ENCODE peak calls at places on chromosome 2, in eight cellular contexts. P, A, Z, X, L, K, C and D are unnamed samples.

GRCh38 chr2:195575021-195575420 is 82.0 kb upstream of the SLC39A10 start:
- DNase-seq in X (no peak), Z (no peak), P (no peak), C (no peak), A (no peak), K (no peak), L (no peak), D (no peak)

GRCh38 chr2:137943948-137944347 is 20.3 kb upstream of the HNMT start:
- DNase-seq in L (no peak), A (no peak), P (no peak), C (no peak), X (no peak), K (no peak), Z (no peak), D (no peak)

GRCh38 chr2:127421116-127421800 is 3.0 kb downstream of the PROC start:
- DNase-seq in K (no peak), A (no peak), P (no peak), C (no peak), Z (no peak), X (no peak), L (no peak), D (no peak)

GRCh38 chr2:187586091-187586632 is 31.9 kb upstream of the TFPI start:
- DNase-seq in X (no peak), C (no peak), P (peak), Z (no peak), L (no peak), A (no peak), K (no peak), D (peak)

GRCh38 chr2:169221745-169222369 is 140.5 kb downstream of the LRP2 start:
- DNase-seq in A (no peak), Z (no peak), X (no peak), P (no peak), C (no peak), L (no peak), K (no peak), D (no peak)

GRCh38 chr2:106827178-106827577 is 58.8 kb downstream of the ST6GAL2 start:
- DNase-seq in X (no peak), P (no peak), K (no peak), L (no peak), C (no peak), A (no peak), Z (no peak), D (no peak)

GRCh38 chr2:106843910-106844250 is 42.1 kb downstream of the ST6GAL2 start:
- DNase-seq in L (no peak), K (no peak), C (no peak), A (no peak), X (no peak), Z (no peak), P (no peak), D (no peak)

GRCh38 chr2:7154666-7155065 is 237.5 kb downstream of the RNF144A start:
- DNase-seq in Z (no peak), L (no peak), A (no peak), K (no peak), X (no peak), P (no peak), C (no peak), D (no peak)

GRCh38 chr2:10162586-10163497 is 40.3 kb downstream of the RRM2 start:
- DNase-seq in P (no peak), A (no peak), K (peak), Z (no peak), X (peak), L (no peak), C (peak), D (no peak)

GRCh38 chr2:240645346-240646060 is 20.2 kb downstream of the GPR35 start:
- DNase-seq in L (no peak), A (no peak), X (no peak), K (no peak), C (no peak), Z (no peak), P (no peak), D (no peak)

GRCh38 chr2:215899111-215900074 is 114.0 kb downstream of the MREG start:
- DNase-seq in K (no peak), A (no peak), P (no peak), L (peak), Z (peak), X (no peak), C (no peak), D (no peak)

GRCh38 chr2:240512666-240513535 is 44.9 kb downstream of the ANKMY1 start:
- DNase-seq in C (no peak), Z (no peak), L (no peak), K (no peak), X (no peak), A (no peak), P (no peak), D (no peak)

GRCh38 chr2:25341031-25341727 is 546 bp downstream of the DNMT3A start:
- DNase-seq in X (peak), P (peak), K (peak), L (no peak), A (no peak), Z (no peak), C (no peak), D (peak)

GRCh38 chr2:239343946-239344856 is 56.6 kb downstream of the HDAC4 start:
- DNase-seq in K (no peak), L (no peak), A (no peak), C (no peak), P (no peak), X (no peak), Z (no peak), D (no peak)

GRCh38 chr2:219125225-219125885 is 35.3 kb downstream of the NHEJ1 start:
- DNase-seq in A (peak), P (no peak), Z (peak), K (peak), L (peak), X (no peak), C (peak), D (peak)

GRCh38 chr2:189437931-189438330 is 3.3 kb upstream of the WDR75 start:
- DNase-seq in A (no peak), Z (no peak), C (no peak), X (no peak), K (no peak), P (no peak), L (no peak), D (no peak)

GRCh38 chr2:69604026-69604678 is 39.4 kb downstream of the AAK1 start:
- DNase-seq in C (peak), Z (no peak), X (no peak), P (no peak), L (no peak), A (peak), K (peak), D (no peak)

GRCh38 chr2:15595936-15596335 is 4.3 kb downstream of the DDX1 start:
- DNase-seq in A (no peak), X (no peak), L (no peak), C (no peak), K (no peak), Z (no peak), P (no peak), D (no peak)

GRCh38 chr2:675982-676646 is 1.1 kb downstream of the TMEM18 start:
- DNase-seq in A (peak), X (peak), Z (peak), K (peak), C (peak), P (no peak), L (peak), D (peak)

GRCh38 chr2:173659522-173659921 is 304.9 kb downstream of the CDCA7 start:
- DNase-seq in K (no peak), X (no peak), P (no peak), Z (no peak), C (no peak), A (no peak), L (no peak), D (no peak)

GRCh38 chr2:36408198-36408703 is 52.7 kb downstream of the CRIM1 start:
- DNase-seq in P (no peak), Z (no peak), K (no peak), C (no peak), A (no peak), L (peak), X (no peak), D (no peak)

GRCh38 chr2:100785621-100786296 is 34.2 kb upstream of the NPAS2 start:
- DNase-seq in X (no peak), K (no peak), Z (no peak), C (no peak), L (no peak), P (no peak), A (no peak), D (no peak)

GRCh38 chr2:147740211-147740927 is 104.5 kb upstream of the ACVR2A start:
- DNase-seq in X (no peak), L (no peak), A (no peak), Z (no peak), K (no peak), P (no peak), C (no peak), D (no peak)

GRCh38 chr2:28358668-28359201 is 33.9 kb upstream of the FOSL2 start:
- DNase-seq in X (no peak), Z (no peak), C (no peak), K (no peak), A (no peak), L (no peak), P (no peak), D (no peak)

GRCh38 chr2:211599146-211599545 is 939.5 kb downstream of the ERBB4 start:
- DNase-seq in K (no peak), C (no peak), L (no peak), Z (no peak), A (no peak), P (no peak), X (no peak), D (no peak)

GRCh38 chr2:230925443-230925878 is 419 bp upstream of the GPR55 start:
- DNase-seq in X (no peak), Z (no peak), C (no peak), P (no peak), L (no peak), A (no peak), K (no peak), D (peak)

GRCh38 chr2:128768066-128768465 is 449.4 kb upstream of the HS6ST1 start:
- DNase-seq in X (no peak), L (no peak), Z (no peak), P (no peak), A (no peak), C (no peak), K (no peak), D (no peak)

GRCh38 chr2:8132889-8133288 is 549.0 kb upstream of the ID2 start:
- DNase-seq in A (no peak), C (no peak), P (no peak), X (no peak), L (no peak), K (no peak), Z (no peak), D (no peak)

GRCh38 chr2:17815466-17816184 is 635 bp upstream of the MSGN1 start:
- DNase-seq in C (no peak), P (no peak), Z (no peak), K (no peak), A (no peak), L (no peak), X (no peak), D (no peak)

GRCh38 chr2:85394256-85394655 is 15.9 kb downstream of the CAPG start:
- DNase-seq in A (no peak), X (no peak), K (peak), C (no peak), Z (no peak), L (no peak), P (no peak), D (no peak)

GRCh38 chr2:26299488-26300092 is 46.4 kb upstream of the SELENOI start:
- DNase-seq in X (peak), P (no peak), A (peak), K (peak), Z (peak), L (peak), C (peak), D (peak)

DNA sequence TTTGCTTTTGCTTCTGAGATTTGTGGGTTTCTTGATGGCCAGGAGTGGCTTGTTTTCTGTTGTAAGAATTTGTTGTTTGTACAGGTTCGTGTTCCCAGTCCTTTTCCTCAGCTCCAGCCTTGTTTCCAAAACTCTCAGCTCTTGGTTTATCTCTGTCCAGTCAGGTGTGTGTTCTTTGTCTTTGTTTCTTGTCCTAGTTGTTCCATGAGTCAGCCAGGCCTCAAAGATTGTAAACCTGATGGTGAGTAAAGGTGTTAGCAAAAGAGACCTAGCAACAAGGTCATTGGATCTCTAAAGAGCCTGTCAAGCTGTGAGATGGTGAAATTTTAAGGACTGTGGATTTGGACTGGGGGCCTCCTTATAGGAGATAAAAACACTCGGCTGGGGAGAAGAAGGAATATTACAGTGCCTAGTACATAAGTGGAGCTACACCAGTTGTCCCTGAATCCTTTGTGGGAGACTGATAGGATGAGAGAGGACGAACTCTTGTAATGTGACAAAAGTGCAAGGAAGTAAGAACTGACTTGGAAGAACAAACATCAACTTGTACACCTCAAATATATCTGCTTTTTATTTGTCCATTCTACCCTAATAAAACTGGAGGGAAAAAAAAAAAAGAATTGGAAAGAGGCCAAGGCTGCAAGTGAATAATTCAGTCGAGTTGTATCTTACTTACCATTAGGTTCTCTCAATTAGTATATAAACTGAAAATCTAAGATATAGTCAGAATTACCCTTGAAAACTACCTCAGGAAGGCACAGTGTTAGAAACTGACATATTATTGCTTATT is 37.1 kb downstream of the ITGA6 start:
- DNase-seq in K (no peak), Z (no peak), A (peak), C (no peak), L (no peak), X (no peak), P (no peak), D (no peak)
- TF ChIP-seq CTCF in K (no peak), Z (no peak), A (no peak), C (no peak), L (no peak), X (no peak), P (no peak), D (no peak)

GRCh38 chr2:165203689-165204559 is at the start of gene SCN3A:
- DNase-seq in P (peak), C (peak), X (peak), Z (peak), K (peak), L (peak), A (peak), D (peak)
- TF ChIP-seq CTCF in P (peak), C (peak), X (peak), Z (peak), K (peak), L (peak), A (peak), D (peak)

DNA sequence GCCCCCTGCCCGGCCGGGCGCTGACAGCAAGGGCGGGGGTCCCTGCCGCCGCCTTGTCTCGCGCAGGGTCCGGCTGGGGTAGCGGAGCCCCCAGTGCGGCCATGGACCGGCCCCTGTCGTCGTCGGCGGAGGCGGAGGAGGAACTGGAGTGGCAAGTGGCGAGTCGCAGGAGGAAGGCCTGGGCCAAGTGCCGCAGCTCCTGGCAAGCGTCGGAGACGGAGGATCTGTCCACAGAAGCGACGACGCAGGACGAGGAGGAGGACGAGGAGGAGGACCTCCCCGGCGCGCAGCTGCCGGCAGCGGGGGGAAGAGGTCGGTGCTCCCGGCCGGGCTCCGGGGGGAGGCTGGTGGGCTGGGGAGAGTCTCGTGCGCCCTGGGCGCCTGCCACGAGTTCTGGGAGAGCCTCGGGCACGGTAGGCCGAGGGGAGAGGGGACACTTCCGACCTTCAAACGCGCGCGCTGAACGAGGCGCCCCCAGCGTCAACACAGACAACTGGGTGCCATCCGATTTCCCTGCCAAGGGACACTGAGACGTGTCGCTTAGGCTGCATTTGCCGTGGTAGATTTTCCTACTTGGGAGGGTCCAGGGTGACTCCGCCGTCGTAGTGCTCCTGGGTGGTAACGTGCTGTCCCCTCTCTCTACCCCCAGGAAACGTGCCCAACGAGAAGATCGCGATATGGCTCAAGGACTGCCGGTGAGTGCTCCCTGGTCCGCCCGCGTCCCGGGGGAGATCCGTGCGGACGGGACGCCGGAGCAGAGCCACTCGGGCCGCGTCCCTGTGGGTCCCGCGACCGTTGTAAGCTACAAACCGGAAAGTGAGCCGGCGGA is 650 bp downstream of the ITPRID2 start:
- DNase-seq in C (peak), L (peak), Z (peak), K (peak), A (peak), X (peak), P (peak), D (peak)
- TF ChIP-seq CTCF in C (no peak), L (peak), Z (no peak), K (no peak), A (no peak), X (no peak), P (peak), D (peak)

GRCh38 chr2:96208144-96209010 is at the start of gene STARD7:
- DNase-seq in A (peak), L (peak), X (peak), P (peak), C (peak), Z (peak), K (peak), D (peak)

GRCh38 chr2:96209729-96210085 is 1.1 kb upstream of the STARD7 start:
- DNase-seq in K (no peak), A (no peak), P (no peak), C (no peak), Z (no peak), X (no peak), L (no peak), D (no peak)

GRCh38 chr2:96207778-96208143 is 866 bp downstream of the STARD7 start:
- DNase-seq in C (no peak), X (no peak), P (peak), Z (no peak), K (no peak), L (no peak), A (no peak), D (no peak)

GRCh38 chr2:96207073-96207777 is 1.4 kb downstream of the STARD7 start:
- DNase-seq in X (no peak), A (no peak), P (peak), C (no peak), K (no peak), Z (no peak), L (no peak), D (peak)

DNA sequence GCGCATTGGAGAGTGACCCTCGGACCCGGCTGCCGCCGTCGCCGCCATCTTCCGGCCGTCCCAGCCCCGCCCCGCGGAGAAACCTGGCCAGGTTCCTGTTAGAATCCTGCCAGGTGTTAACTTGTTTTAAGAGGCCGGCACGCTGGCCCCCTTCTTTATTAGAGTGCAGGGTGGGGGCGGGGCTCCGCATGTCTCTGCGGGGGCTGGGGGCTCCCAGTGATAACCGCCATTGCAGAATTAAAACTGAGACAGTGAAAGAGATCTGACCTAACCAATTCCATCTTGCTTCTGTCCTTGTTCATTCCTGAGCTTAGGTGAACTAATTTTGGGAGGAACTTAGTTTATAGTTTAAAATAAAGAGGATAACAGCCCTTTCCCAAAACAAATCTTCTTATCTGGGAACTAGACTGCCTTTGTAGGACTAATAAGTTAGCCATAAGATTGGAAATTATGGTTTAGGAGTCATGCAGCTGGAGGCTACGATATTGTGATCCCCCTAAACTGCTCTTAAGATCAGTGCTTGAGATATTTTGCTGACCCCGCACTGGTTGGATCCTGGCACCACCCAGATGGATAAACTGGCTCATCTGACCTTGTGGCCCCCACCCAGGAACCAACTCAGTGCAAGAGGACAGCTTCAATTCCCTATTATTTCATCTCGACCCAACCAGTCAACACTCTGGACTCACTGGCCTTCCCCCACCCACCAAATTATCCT is 543 bp upstream of the STARD7 start:
- DNase-seq in K (peak), P (no peak), X (no peak), Z (no peak), C (no peak), L (no peak), A (no peak), D (no peak)
- TF ChIP-seq CTCF in K (no peak), P (no peak), X (no peak), Z (peak), C (no peak), L (no peak), A (no peak), D (no peak)

DNA sequence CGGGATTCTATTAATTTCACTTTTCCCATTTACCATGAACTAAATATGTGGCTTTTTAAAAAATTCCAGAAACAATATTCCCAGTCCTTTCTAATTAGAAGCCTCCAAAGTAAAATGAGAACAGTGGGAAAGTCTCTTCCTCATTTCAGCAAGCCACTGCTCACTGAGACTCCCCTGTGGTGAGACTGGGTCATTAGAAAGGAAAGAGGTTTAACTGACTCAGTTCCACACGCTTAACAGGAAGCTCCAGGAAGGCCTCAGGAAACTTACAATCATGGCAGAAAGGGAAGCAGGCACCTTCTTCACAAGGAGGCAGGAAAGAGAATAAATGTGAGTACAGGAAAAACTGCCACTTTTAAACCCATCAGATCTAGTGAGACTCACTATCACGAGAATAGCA is 258.9 kb upstream of the CHAC2 start:
- DNase-seq in A (no peak), X (no peak), L (no peak), K (no peak), Z (no peak), C (no peak), P (no peak), D (no peak)
- TF ChIP-seq CTCF in A (peak), X (no peak), L (no peak), K (no peak), Z (peak), C (no peak), P (no peak), D (no peak)

GRCh38 chr2:222915092-222915957 is 54.5 kb downstream of the ACSL3 start:
- DNase-seq in P (peak), A (no peak), L (no peak), Z (peak), K (no peak), C (no peak), X (no peak), D (no peak)
- TF ChIP-seq CTCF in P (peak), A (peak), L (peak), Z (peak), K (peak), C (no peak), X (peak), D (peak)